ENCODE peak calls at places on chromosome 1, in six cellular contexts. One of them, this sample, is unnamed.

GRCh38 chr1:149848340-149848771 is 51.0 kb upstream of the BOLA1 start:
- DNase-seq in NCI-H345: no peak
- DNase-seq in body of pancreas: peak; percentile 20
- DNase-seq in T-helper 1 cell: no peak
- DNase-seq in NCI-H748 treated with DMSO at 0.1 percent for 48 hours: no peak
- DNase-seq in BJ: no peak
- DNase-seq in this sample: no peak

GRCh38 chr1:42753070-42753469 is 13.0 kb upstream of the CLDN19 start:
- DNase-seq in NCI-H748 treated with DMSO at 0.1 percent for 48 hours: no peak
- DNase-seq in BJ: no peak
- DNase-seq in NCI-H345: no peak
- DNase-seq in T-helper 1 cell: no peak
- DNase-seq in body of pancreas: no peak
- DNase-seq in this sample: no peak

GRCh38 chr1:1669468-1670440 is 10.9 kb upstream of the CDK11B start:
- DNase-seq in T-helper 1 cell: no peak
- DNase-seq in NCI-H345: no peak
- DNase-seq in body of pancreas: peak; percentile 5
- DNase-seq in BJ: no peak
- DNase-seq in NCI-H748 treated with DMSO at 0.1 percent for 48 hours: no peak
- DNase-seq in this sample: no peak

GRCh38 chr1:192609110-192610079 is 26.6 kb upstream of the RGS13 start:
- DNase-seq in NCI-H345: no peak
- DNase-seq in BJ: no peak
- DNase-seq in T-helper 1 cell: peak; percentile 31
- DNase-seq in NCI-H748 treated with DMSO at 0.1 percent for 48 hours: no peak
- DNase-seq in body of pancreas: peak; percentile 32
- DNase-seq in this sample: peak; percentile 57

GRCh38 chr1:229406798-229407197 is 27.1 kb downstream of the ACTA1 start:
- DNase-seq in T-helper 1 cell: no peak
- DNase-seq in NCI-H748 treated with DMSO at 0.1 percent for 48 hours: no peak
- DNase-seq in NCI-H345: no peak
- DNase-seq in body of pancreas: no peak
- DNase-seq in BJ: no peak
- DNase-seq in this sample: no peak

GRCh38 chr1:199243423-199244061 is 604.7 kb downstream of the PTPRC start:
- DNase-seq in NCI-H748 treated with DMSO at 0.1 percent for 48 hours: peak; percentile 9
- DNase-seq in NCI-H345: peak; percentile 15
- DNase-seq in body of pancreas: peak; percentile 47
- DNase-seq in T-helper 1 cell: peak; percentile 53
- DNase-seq in BJ: no peak
- DNase-seq in this sample: peak; percentile 62

GRCh38 chr1:62426238-62426637 is 10.6 kb upstream of the USP1 start:
- DNase-seq in body of pancreas: no peak
- DNase-seq in BJ: no peak
- DNase-seq in NCI-H748 treated with DMSO at 0.1 percent for 48 hours: no peak
- DNase-seq in T-helper 1 cell: no peak
- DNase-seq in NCI-H345: no peak
- DNase-seq in this sample: no peak

GRCh38 chr1:172180886-172181285 is 239.6 kb upstream of the C1orf105 start:
- DNase-seq in body of pancreas: peak; percentile 20
- DNase-seq in NCI-H345: no peak
- DNase-seq in T-helper 1 cell: peak; percentile 19
- DNase-seq in NCI-H748 treated with DMSO at 0.1 percent for 48 hours: no peak
- DNase-seq in BJ: peak; percentile 19
- DNase-seq in this sample: peak; percentile 63

GRCh38 chr1:157894613-157895012 is 53.0 kb upstream of the CD5L start:
- DNase-seq in NCI-H345: no peak
- DNase-seq in NCI-H748 treated with DMSO at 0.1 percent for 48 hours: no peak
- DNase-seq in body of pancreas: no peak
- DNase-seq in T-helper 1 cell: no peak
- DNase-seq in BJ: no peak
- DNase-seq in this sample: no peak